ENCODE peak calls at places on chromosomes 4 and X, in six cellular contexts. One of them, this sample, is unnamed.

GRCh38 chr4:159216834-159217233 is 114.0 kb downstream of the RAPGEF2 start:
- DNase-seq in left ventricle myocardium inferior: no peak
- DNase-seq in cardiac muscle cell: no peak
- DNase-seq in Peyer's patch: no peak
- DNase-seq in stomach: no peak
- DNase-seq in transverse colon: no peak
- DNase-seq in this sample: no peak

GRCh38 chr4:168917150-168917779 is 92.8 kb downstream of the CBR4 start:
- DNase-seq in cardiac muscle cell: peak; percentile 72
- DNase-seq in stomach: no peak
- DNase-seq in transverse colon: no peak
- DNase-seq in left ventricle myocardium inferior: no peak
- DNase-seq in Peyer's patch: no peak
- DNase-seq in this sample: no peak

GRCh38 chr4:8351931-8352367 is 82.4 kb downstream of the HTRA3 start:
- DNase-seq in transverse colon: no peak
- DNase-seq in left ventricle myocardium inferior: no peak
- DNase-seq in Peyer's patch: no peak
- DNase-seq in cardiac muscle cell: peak; percentile 70
- DNase-seq in stomach: peak; percentile 32
- DNase-seq in this sample: no peak

GRCh38 chrX:69535661-69536060 is 31.5 kb downstream of the NALF2 start:
- DNase-seq in transverse colon: no peak
- DNase-seq in Peyer's patch: no peak
- DNase-seq in cardiac muscle cell: no peak
- DNase-seq in left ventricle myocardium inferior: no peak
- DNase-seq in stomach: no peak
- DNase-seq in this sample: no peak

GRCh38 chr4:112196446-112196845 is 35.1 kb upstream of the AP1AR start:
- DNase-seq in stomach: no peak
- DNase-seq in left ventricle myocardium inferior: no peak
- DNase-seq in transverse colon: no peak
- DNase-seq in Peyer's patch: no peak
- DNase-seq in cardiac muscle cell: no peak
- DNase-seq in this sample: no peak

GRCh38 chr4:113179091-113179490 is 129.6 kb downstream of the ANK2 start:
- DNase-seq in transverse colon: no peak
- DNase-seq in Peyer's patch: no peak
- DNase-seq in cardiac muscle cell: no peak
- DNase-seq in stomach: no peak
- DNase-seq in left ventricle myocardium inferior: no peak
- DNase-seq in this sample: no peak

GRCh38 chr4:85486425-85487101 is 11.6 kb downstream of the ARHGAP24 start:
- DNase-seq in left ventricle myocardium inferior: no peak
- DNase-seq in cardiac muscle cell: peak; percentile 74
- DNase-seq in stomach: no peak
- DNase-seq in transverse colon: no peak
- DNase-seq in Peyer's patch: no peak
- DNase-seq in this sample: no peak

GRCh38 chr4:80125252-80126177 is 52.5 kb upstream of the ANTXR2 start:
- DNase-seq in transverse colon: peak; percentile 8
- DNase-seq in left ventricle myocardium inferior: no peak
- DNase-seq in cardiac muscle cell: peak; percentile 52
- DNase-seq in Peyer's patch: no peak
- DNase-seq in stomach: no peak
- DNase-seq in this sample: no peak

GRCh38 chr4:83677656-83678055 is 141.7 kb downstream of the GPAT3 start:
- DNase-seq in stomach: no peak
- DNase-seq in left ventricle myocardium inferior: no peak
- DNase-seq in Peyer's patch: no peak
- DNase-seq in transverse colon: no peak
- DNase-seq in cardiac muscle cell: no peak
- DNase-seq in this sample: peak; percentile 82

GRCh38 chr4:183145773-183146172 is 46.7 kb downstream of the WWC2 start:
- DNase-seq in Peyer's patch: no peak
- DNase-seq in left ventricle myocardium inferior: no peak
- DNase-seq in transverse colon: no peak
- DNase-seq in stomach: no peak
- DNase-seq in cardiac muscle cell: no peak
- DNase-seq in this sample: no peak

GRCh38 chr4:6549445-6549844 is 25.5 kb upstream of the MAN2B2 start:
- DNase-seq in Peyer's patch: no peak
- DNase-seq in left ventricle myocardium inferior: no peak
- DNase-seq in stomach: no peak
- DNase-seq in cardiac muscle cell: no peak
- DNase-seq in transverse colon: no peak
- DNase-seq in this sample: no peak
- TF ChIP-seq CTCF in Peyer's patch: no peak
- TF ChIP-seq CTCF in left ventricle myocardium inferior: no peak
- TF ChIP-seq CTCF in stomach: no peak
- TF ChIP-seq CTCF in cardiac muscle cell: no peak
- TF ChIP-seq CTCF in transverse colon: no peak
- TF ChIP-seq CTCF in this sample: no peak

DNA sequence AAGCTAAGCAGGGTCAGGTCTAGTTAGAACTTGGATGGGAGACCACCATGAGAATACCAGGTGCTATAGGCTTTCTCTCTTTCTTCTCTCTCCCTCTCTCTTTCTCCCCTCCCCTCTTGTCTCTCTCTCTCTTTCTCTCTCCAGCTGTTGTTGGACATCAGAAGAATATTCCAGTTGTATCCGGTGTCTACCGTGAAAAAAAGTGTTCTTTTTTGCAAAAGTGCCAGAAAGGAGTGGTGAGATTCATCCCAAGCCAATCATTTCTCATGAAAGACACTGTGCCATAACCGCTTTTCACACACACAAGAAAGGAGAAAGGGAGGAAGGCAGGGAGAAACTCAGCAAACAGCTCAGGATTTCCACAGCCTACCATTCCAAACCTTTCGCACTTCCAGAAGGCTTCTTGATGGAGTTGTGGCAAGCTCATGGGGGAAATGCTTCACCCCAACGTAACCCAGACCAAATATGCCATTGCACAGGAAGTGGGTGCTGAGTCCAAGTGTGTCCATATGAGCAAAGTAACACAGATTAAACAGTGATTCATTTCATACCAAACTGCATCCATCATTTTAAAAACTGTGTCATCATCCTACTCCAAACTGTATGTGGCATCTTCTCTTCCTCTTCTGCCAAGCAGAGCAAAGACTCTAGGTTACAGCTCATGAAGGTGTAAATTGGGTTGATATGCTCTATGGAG is 224.0 kb downstream of the APBB2 start:
- DNase-seq in cardiac muscle cell: peak; percentile 98
- DNase-seq in stomach: no peak
- DNase-seq in Peyer's patch: no peak
- DNase-seq in left ventricle myocardium inferior: no peak
- DNase-seq in transverse colon: no peak
- DNase-seq in this sample: peak; percentile 94
- H3K4me3 ChIP-seq in cardiac muscle cell: no peak overlapping the region
- H3K4me3 ChIP-seq in stomach: no peak overlapping the region
- H3K4me3 ChIP-seq in Peyer's patch: no peak overlapping the region
- H3K4me3 ChIP-seq in left ventricle myocardium inferior: no peak overlapping the region
- H3K4me3 ChIP-seq in transverse colon: no peak overlapping the region
- H3K4me3 ChIP-seq in this sample: no peak overlapping the region

DNA sequence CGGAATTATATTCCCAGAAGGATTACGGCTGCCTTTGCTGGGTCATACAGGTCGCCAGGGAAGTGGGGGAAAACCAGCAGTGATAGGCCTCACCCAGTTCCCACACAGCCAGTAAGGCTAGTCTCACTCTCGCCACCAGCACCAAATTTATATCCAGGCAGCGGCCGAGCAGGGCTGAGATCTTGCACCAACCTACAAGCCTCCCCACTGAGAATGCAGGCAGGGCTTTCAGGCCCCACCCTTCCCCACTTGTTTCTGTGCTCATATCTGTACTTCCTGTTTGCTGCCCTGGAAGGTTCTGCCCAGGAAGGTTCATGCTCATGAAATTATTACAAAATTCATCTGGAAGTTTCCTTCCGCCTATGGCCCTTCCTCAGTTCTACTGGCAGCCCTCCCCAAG is 179.7 kb downstream of the STIM2 start:
- DNase-seq in stomach: no peak
- DNase-seq in cardiac muscle cell: no peak
- DNase-seq in transverse colon: no peak
- DNase-seq in Peyer's patch: no peak
- DNase-seq in left ventricle myocardium inferior: no peak
- DNase-seq in this sample: no peak
- H3K27me3 ChIP-seq in stomach: no peaks in the 10 kb centered on the region
- H3K27me3 ChIP-seq in cardiac muscle cell: no peaks in the 10 kb centered on the region
- H3K27me3 ChIP-seq in transverse colon: peaks cover 17% of the 10 kb centered on the region
- H3K27me3 ChIP-seq in Peyer's patch: no peaks in the 10 kb centered on the region
- H3K27me3 ChIP-seq in left ventricle myocardium inferior: peaks cover 17% of the 10 kb centered on the region
- H3K27me3 ChIP-seq in this sample: peaks cover 5% of the 10 kb centered on the region

GRCh38 chr4:87030124-87030523 is 95.3 kb downstream of the AFF1 start:
- DNase-seq in cardiac muscle cell: no peak
- DNase-seq in transverse colon: no peak
- DNase-seq in Peyer's patch: no peak
- DNase-seq in left ventricle myocardium inferior: no peak
- DNase-seq in stomach: no peak
- DNase-seq in this sample: no peak
- TF ChIP-seq CTCF in cardiac muscle cell: no peak
- TF ChIP-seq CTCF in transverse colon: no peak
- TF ChIP-seq CTCF in Peyer's patch: no peak
- TF ChIP-seq CTCF in left ventricle myocardium inferior: no peak
- TF ChIP-seq CTCF in stomach: no peak
- TF ChIP-seq CTCF in this sample: no peak

GRCh38 chr4:140212646-140213045 is 58.7 kb upstream of the MAML3 start:
- DNase-seq in stomach: no peak
- DNase-seq in left ventricle myocardium inferior: no peak
- DNase-seq in Peyer's patch: no peak
- DNase-seq in cardiac muscle cell: no peak
- DNase-seq in transverse colon: peak; percentile 25
- DNase-seq in this sample: no peak
- H3K4me3 ChIP-seq in stomach: no peak overlapping the region
- H3K4me3 ChIP-seq in left ventricle myocardium inferior: no peak overlapping the region
- H3K4me3 ChIP-seq in Peyer's patch: peak overlapping the region; percentile 10
- H3K4me3 ChIP-seq in cardiac muscle cell: no peak overlapping the region
- H3K4me3 ChIP-seq in transverse colon: no peak overlapping the region
- H3K4me3 ChIP-seq in this sample: no peak overlapping the region

GRCh38 chr4:42262701-42263490 is 110.4 kb upstream of the BEND4 start:
- DNase-seq in cardiac muscle cell: no peak
- DNase-seq in stomach: no peak
- DNase-seq in transverse colon: no peak
- DNase-seq in Peyer's patch: no peak
- DNase-seq in left ventricle myocardium inferior: no peak
- DNase-seq in this sample: no peak

GRCh38 chr4:42265782-42266602 is 113.5 kb upstream of the BEND4 start:
- DNase-seq in transverse colon: no peak
- DNase-seq in Peyer's patch: no peak
- DNase-seq in stomach: no peak
- DNase-seq in cardiac muscle cell: no peak
- DNase-seq in left ventricle myocardium inferior: no peak
- DNase-seq in this sample: no peak

GRCh38 chr4:42268824-42269223 is 116.4 kb upstream of the BEND4 start:
- DNase-seq in stomach: no peak
- DNase-seq in Peyer's patch: no peak
- DNase-seq in transverse colon: no peak
- DNase-seq in cardiac muscle cell: no peak
- DNase-seq in left ventricle myocardium inferior: no peak
- DNase-seq in this sample: no peak

GRCh38 chr4:42271096-42271495 is 118.6 kb upstream of the BEND4 start:
- DNase-seq in left ventricle myocardium inferior: no peak
- DNase-seq in transverse colon: no peak
- DNase-seq in stomach: no peak
- DNase-seq in Peyer's patch: no peak
- DNase-seq in cardiac muscle cell: no peak
- DNase-seq in this sample: no peak

GRCh38 chr4:42267724-42268123 is 115.3 kb upstream of the BEND4 start:
- DNase-seq in left ventricle myocardium inferior: no peak
- DNase-seq in transverse colon: no peak
- DNase-seq in stomach: no peak
- DNase-seq in Peyer's patch: no peak
- DNase-seq in cardiac muscle cell: no peak
- DNase-seq in this sample: no peak
- H3K27me3 ChIP-seq in left ventricle myocardium inferior: no peaks in the 10 kb centered on the region
- H3K27me3 ChIP-seq in transverse colon: no peaks in the 10 kb centered on the region
- H3K27me3 ChIP-seq in stomach: no peaks in the 10 kb centered on the region
- H3K27me3 ChIP-seq in Peyer's patch: no peaks in the 10 kb centered on the region
- H3K27me3 ChIP-seq in cardiac muscle cell: no peaks in the 10 kb centered on the region
- H3K27me3 ChIP-seq in this sample: no peaks in the 10 kb centered on the region

DNA sequence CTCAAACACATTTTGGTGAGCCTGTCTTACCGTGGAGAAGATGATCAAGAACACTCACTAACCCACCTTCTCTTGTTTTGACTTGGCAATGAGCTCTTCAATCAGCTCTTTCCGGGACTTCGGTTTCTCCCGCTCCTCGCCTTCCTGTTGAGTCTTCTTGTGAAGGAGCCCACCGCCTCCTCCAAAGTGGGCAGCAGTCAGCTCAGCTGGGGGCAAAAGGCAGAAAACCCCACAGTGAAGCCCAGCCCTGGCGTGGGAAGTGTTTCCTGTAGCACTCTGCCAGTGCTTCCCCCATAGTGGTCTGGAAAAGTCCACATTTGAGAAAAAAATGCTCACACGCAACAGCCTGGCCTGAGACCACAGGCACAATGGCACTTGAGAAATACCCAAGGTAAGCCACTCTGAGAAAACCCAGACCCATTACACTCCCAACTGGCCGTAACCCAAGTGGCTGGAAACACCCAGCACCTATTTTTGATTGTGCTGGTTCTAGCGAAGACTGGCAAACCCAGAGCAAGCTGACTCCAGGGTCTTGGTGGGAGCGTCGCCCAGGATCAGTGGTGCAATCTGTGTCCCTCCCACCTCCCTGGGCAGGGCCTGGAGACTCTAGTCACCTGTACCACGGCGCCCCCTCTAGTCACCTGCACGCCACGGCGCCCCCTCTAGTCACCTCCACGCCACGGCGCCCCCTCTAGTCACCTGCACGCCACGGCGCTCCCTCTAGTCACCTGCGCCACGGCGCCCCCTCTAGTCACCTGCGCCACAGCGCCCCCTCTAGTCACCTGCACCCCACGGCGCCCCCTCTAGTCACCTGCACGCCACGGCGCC is 8.6 kb downstream of the NOP14 start:
- DNase-seq in Peyer's patch: peak; percentile 56
- DNase-seq in transverse colon: no peak
- DNase-seq in cardiac muscle cell: no peak
- DNase-seq in stomach: no peak
- DNase-seq in left ventricle myocardium inferior: no peak
- DNase-seq in this sample: no peak
- TF ChIP-seq CTCF in Peyer's patch: peak; percentile 8
- TF ChIP-seq CTCF in transverse colon: no peak
- TF ChIP-seq CTCF in cardiac muscle cell: no peak
- TF ChIP-seq CTCF in stomach: no peak
- TF ChIP-seq CTCF in left ventricle myocardium inferior: no peak
- TF ChIP-seq CTCF in this sample: peak; percentile 1